ENCODE peak calls at places on chromosomes 16 and 17, in eight cellular contexts. L is tibial nerve, A is stomach, W is ovary, F is K562, N is sigmoid colon, J is A549, T is H1. Z is an unnamed sample.

GRCh38 chr17:7833795-7834553 is at the start of gene KDM6B:
- DNase-seq in L (peak; percentile 92), A (peak; percentile 95), W (peak; percentile 92), F (peak; percentile 81), N (peak; percentile 98), J (peak; percentile 95), T (no peak), Z (peak; percentile 96)

GRCh38 chr17:51435641-51436091 is 175.3 kb downstream of the UTP18 start:
- DNase-seq in L (no peak), A (peak; percentile 80), W (no peak), F (peak; percentile 20), N (no peak), J (peak; percentile 91), T (peak; percentile 7), Z (peak; percentile 48)

GRCh38 chr16:81220369-81220768 is 18.1 kb upstream of the BCO1 start:
- DNase-seq in L (no peak), A (no peak), W (no peak), F (no peak), N (no peak), J (no peak), T (no peak), Z (no peak)

GRCh38 chr16:85075236-85075924 is 36.9 kb downstream of the CIBAR2 start:
- DNase-seq in L (no peak), A (no peak), W (no peak), F (peak; percentile 56), N (no peak), J (no peak), T (peak; percentile 50), Z (no peak)

GRCh38 chr16:86634290-86634689 is 55.9 kb downstream of the FOXL1 start:
- DNase-seq in L (no peak), A (no peak), W (no peak), F (peak; percentile 34), N (no peak), J (peak; percentile 27), T (no peak), Z (no peak)

GRCh38 chr16:87360862-87361610 is 22.5 kb downstream of the FBXO31 start:
- DNase-seq in L (no peak), A (no peak), W (no peak), F (no peak), N (no peak), J (no peak), T (no peak), Z (no peak)

GRCh38 chr16:80718480-80719220 is 85.7 kb downstream of the CDYL2 start:
- DNase-seq in L (no peak), A (peak; percentile 82), W (no peak), F (no peak), N (no peak), J (no peak), T (no peak), Z (no peak)

GRCh38 chr17:43210576-43210975 is 1.1 kb upstream of the TMEM106A start:
- DNase-seq in L (no peak), A (no peak), W (no peak), F (no peak), N (no peak), J (no peak), T (no peak), Z (no peak)

GRCh38 chr16:24013733-24014645 is 178.2 kb downstream of the PRKCB start:
- DNase-seq in L (no peak), A (peak; percentile 31), W (no peak), F (no peak), N (no peak), J (no peak), T (no peak), Z (peak; percentile 65)

GRCh38 chr17:63774141-63774981 is at the start of gene DDX42:
- DNase-seq in L (peak; percentile 76), A (peak; percentile 91), W (peak; percentile 90), F (peak; percentile 83), N (peak; percentile 80), J (peak; percentile 58), T (no peak), Z (peak; percentile 94)

GRCh38 chr16:89958068-89958467 is 9.5 kb downstream of the DEF8 start:
- DNase-seq in L (no peak), A (no peak), W (no peak), F (peak; percentile 80), N (no peak), J (peak; percentile 58), T (no peak), Z (no peak)

GRCh38 chr17:80964859-80965580 is 26.6 kb upstream of the CHMP6 start:
- DNase-seq in L (no peak), A (no peak), W (peak; percentile 24), F (no peak), N (no peak), J (no peak), T (no peak), Z (no peak)

GRCh38 chr16:4263504-4264436 is 9.1 kb downstream of the TFAP4 start:
- DNase-seq in L (peak; percentile 80), A (peak; percentile 47), W (peak; percentile 97), F (peak; percentile 95), N (peak; percentile 96), J (peak; percentile 43), T (no peak), Z (peak; percentile 66)

DNA sequence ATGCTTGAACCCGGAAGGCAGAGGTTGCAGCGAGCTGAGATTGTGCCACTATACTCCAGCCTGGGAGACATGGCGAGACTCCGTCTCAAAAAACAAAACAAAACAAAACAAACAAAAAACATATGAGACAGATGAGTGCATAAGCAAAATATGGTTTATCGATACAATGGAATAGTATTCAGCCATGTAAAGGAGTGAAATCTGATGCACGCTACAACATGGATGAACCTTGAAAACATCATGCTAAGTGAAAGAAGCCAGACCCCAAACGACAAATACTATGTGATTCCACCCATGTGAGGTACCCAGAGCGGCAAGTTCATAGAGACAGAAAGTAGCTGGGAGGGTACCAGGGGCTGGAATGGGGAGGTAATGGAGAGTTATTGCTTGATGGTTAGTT is 6.8 kb downstream of the PLCD3 start:
- DNase-seq in L (no peak), A (no peak), W (no peak), F (no peak), N (no peak), J (no peak), T (no peak), Z (no peak)
- TF ChIP-seq EP300 in L (no peak), A (no peak), W (no peak), F (no peak), N (no peak), J (no peak), T (no peak), Z (no peak)

DNA sequence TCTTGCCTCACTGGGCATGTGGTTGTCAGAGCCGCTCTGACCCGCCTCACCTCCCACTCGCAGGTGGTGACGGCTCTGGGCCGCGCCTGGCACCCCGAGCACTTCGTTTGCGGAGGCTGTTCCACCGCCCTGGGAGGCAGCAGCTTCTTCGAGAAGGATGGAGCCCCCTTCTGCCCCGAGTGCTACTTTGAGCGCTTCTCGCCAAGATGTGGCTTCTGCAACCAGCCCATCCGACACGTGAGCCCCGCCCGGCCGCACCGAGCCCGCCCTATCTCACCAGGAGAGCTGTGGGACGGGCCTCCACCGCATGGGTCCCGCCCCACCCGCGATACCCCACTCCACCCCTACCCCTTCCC is 4.0 kb downstream of the TGFB1I1 start:
- DNase-seq in L (no peak), A (peak; percentile 45), W (no peak), F (peak; percentile 36), N (no peak), J (no peak), T (no peak), Z (peak; percentile 68)
- H3K27ac ChIP-seq in L (no peak overlapping the region), A (no peak overlapping the region), W (no peak overlapping the region), F (peak overlapping the region; percentile 48), N (peak overlapping the region; percentile 99), J (no peak overlapping the region), T (no peak overlapping the region), Z (peak overlapping the region; percentile 93)

GRCh38 chr16:82639666-82640336 is 13.0 kb downstream of the CDH13 start:
- DNase-seq in L (no peak), A (peak; percentile 62), W (no peak), F (peak; percentile 63), N (peak; percentile 56), J (peak; percentile 22), T (no peak), Z (peak; percentile 65)
- TF ChIP-seq EP300 in L (no peak), A (no peak), W (no peak), F (no peak), N (no peak), J (no peak), T (no peak), Z (no peak)

GRCh38 chr16:30447512-30448226 is 2.0 kb upstream of the SEPHS2 start:
- DNase-seq in L (no peak), A (no peak), W (no peak), F (no peak), N (no peak), J (no peak), T (no peak), Z (no peak)
- H3K27ac ChIP-seq in L (peak overlapping the region; percentile 32), A (peak overlapping the region; percentile 64), W (no peak overlapping the region), F (no peak overlapping the region), N (no peak overlapping the region), J (no peak overlapping the region), T (no peak overlapping the region), Z (peak overlapping the region; percentile 93)

GRCh38 chr17:77609553-77610517 is 348.7 kb upstream of the TNRC6C start:
- DNase-seq in L (no peak), A (no peak), W (no peak), F (no peak), N (peak; percentile 78), J (no peak), T (no peak), Z (peak; percentile 20)
- TF ChIP-seq EP300 in L (no peak), A (no peak), W (no peak), F (no peak), N (no peak), J (no peak), T (no peak), Z (no peak)

GRCh38 chr17:40351185-40352043 is 13.1 kb downstream of the GJD3 start:
- DNase-seq in L (no peak), A (no peak), W (peak; percentile 28), F (no peak), N (no peak), J (no peak), T (no peak), Z (no peak)
- H3K27ac ChIP-seq in L (peak overlapping the region; percentile 96), A (no peak overlapping the region), W (no peak overlapping the region), F (no peak overlapping the region), N (peak overlapping the region; percentile 3), J (peak overlapping the region; percentile 29), T (no peak overlapping the region), Z (no peak overlapping the region)